ENCODE peak calls at places on chromosomes 13 and 19, in four cellular contexts. One of them, this sample, is unnamed.

GRCh38 chr19:50381881-50382729 is 2.0 kb upstream of the POLD1 start:
- DNase-seq in HTR-8/SVneo: no peak
- DNase-seq in amniotic stem cell: no peak
- DNase-seq in stimulated activated CD8-positive, alpha-beta memory T cell treated with anti-CD3 and anti-CD28 coated beads, Interleukin-7, amount 100 ng/mL, for 1 hour: no peak
- DNase-seq in this sample: no peak

GRCh38 chr13:59281453-59281852 is 882.3 kb downstream of the DIAPH3 start:
- DNase-seq in HTR-8/SVneo: no peak
- DNase-seq in amniotic stem cell: no peak
- DNase-seq in stimulated activated CD8-positive, alpha-beta memory T cell treated with anti-CD3 and anti-CD28 coated beads, Interleukin-7, amount 100 ng/mL, for 1 hour: no peak
- DNase-seq in this sample: no peak

GRCh38 chr19:48836089-48837017 is at the start of gene HSD17B14:
- DNase-seq in HTR-8/SVneo: no peak
- DNase-seq in amniotic stem cell: no peak
- DNase-seq in stimulated activated CD8-positive, alpha-beta memory T cell treated with anti-CD3 and anti-CD28 coated beads, Interleukin-7, amount 100 ng/mL, for 1 hour: no peak
- DNase-seq in this sample: no peak

GRCh38 chr19:48899781-48900476 is at the start of gene NUCB1:
- DNase-seq in HTR-8/SVneo: peak
- DNase-seq in amniotic stem cell: peak
- DNase-seq in stimulated activated CD8-positive, alpha-beta memory T cell treated with anti-CD3 and anti-CD28 coated beads, Interleukin-7, amount 100 ng/mL, for 1 hour: peak
- DNase-seq in this sample: peak

GRCh38 chr19:41386442-41386841 is 10.1 kb downstream of the TMEM91 start:
- DNase-seq in HTR-8/SVneo: no peak
- DNase-seq in amniotic stem cell: no peak
- DNase-seq in stimulated activated CD8-positive, alpha-beta memory T cell treated with anti-CD3 and anti-CD28 coated beads, Interleukin-7, amount 100 ng/mL, for 1 hour: no peak
- DNase-seq in this sample: no peak

GRCh38 chr19:11781295-11782057 is 14.7 kb downstream of the ZNF441 start:
- DNase-seq in HTR-8/SVneo: no peak
- DNase-seq in amniotic stem cell: no peak
- DNase-seq in stimulated activated CD8-positive, alpha-beta memory T cell treated with anti-CD3 and anti-CD28 coated beads, Interleukin-7, amount 100 ng/mL, for 1 hour: no peak
- DNase-seq in this sample: no peak

GRCh38 chr13:81872581-81872980 is 1531.7 kb upstream of the SPRY2 start:
- DNase-seq in HTR-8/SVneo: peak
- DNase-seq in amniotic stem cell: no peak
- DNase-seq in stimulated activated CD8-positive, alpha-beta memory T cell treated with anti-CD3 and anti-CD28 coated beads, Interleukin-7, amount 100 ng/mL, for 1 hour: no peak
- DNase-seq in this sample: no peak

GRCh38 chr13:110592670-110593069 is 22.7 kb upstream of the NAXD start:
- DNase-seq in HTR-8/SVneo: no peak
- DNase-seq in amniotic stem cell: no peak
- DNase-seq in stimulated activated CD8-positive, alpha-beta memory T cell treated with anti-CD3 and anti-CD28 coated beads, Interleukin-7, amount 100 ng/mL, for 1 hour: no peak
- DNase-seq in this sample: no peak

GRCh38 chr13:44365899-44366298 is 7.7 kb upstream of the SERP2 start:
- DNase-seq in HTR-8/SVneo: no peak
- DNase-seq in amniotic stem cell: no peak
- DNase-seq in stimulated activated CD8-positive, alpha-beta memory T cell treated with anti-CD3 and anti-CD28 coated beads, Interleukin-7, amount 100 ng/mL, for 1 hour: no peak
- DNase-seq in this sample: no peak

GRCh38 chr19:28497137-28497536 is 715.8 kb downstream of the UQCRFS1 start:
- DNase-seq in HTR-8/SVneo: no peak
- DNase-seq in amniotic stem cell: no peak
- DNase-seq in stimulated activated CD8-positive, alpha-beta memory T cell treated with anti-CD3 and anti-CD28 coated beads, Interleukin-7, amount 100 ng/mL, for 1 hour: no peak
- DNase-seq in this sample: no peak

GRCh38 chr13:59690857-59691500 is 472.7 kb downstream of the DIAPH3 start:
- DNase-seq in HTR-8/SVneo: no peak
- DNase-seq in amniotic stem cell: no peak
- DNase-seq in stimulated activated CD8-positive, alpha-beta memory T cell treated with anti-CD3 and anti-CD28 coated beads, Interleukin-7, amount 100 ng/mL, for 1 hour: no peak
- DNase-seq in this sample: no peak

GRCh38 chr13:27489456-27489855 is 39.1 kb upstream of the MTIF3 start:
- DNase-seq in HTR-8/SVneo: no peak
- DNase-seq in amniotic stem cell: no peak
- DNase-seq in stimulated activated CD8-positive, alpha-beta memory T cell treated with anti-CD3 and anti-CD28 coated beads, Interleukin-7, amount 100 ng/mL, for 1 hour: no peak
- DNase-seq in this sample: no peak

GRCh38 chr13:50409186-50409585 is 393.9 kb downstream of the KCNRG start:
- DNase-seq in HTR-8/SVneo: no peak
- DNase-seq in amniotic stem cell: no peak
- DNase-seq in stimulated activated CD8-positive, alpha-beta memory T cell treated with anti-CD3 and anti-CD28 coated beads, Interleukin-7, amount 100 ng/mL, for 1 hour: no peak
- DNase-seq in this sample: no peak

GRCh38 chr13:113145496-113145895 is 13.0 kb upstream of the PROZ start:
- DNase-seq in HTR-8/SVneo: no peak
- DNase-seq in amniotic stem cell: no peak
- DNase-seq in stimulated activated CD8-positive, alpha-beta memory T cell treated with anti-CD3 and anti-CD28 coated beads, Interleukin-7, amount 100 ng/mL, for 1 hour: no peak
- DNase-seq in this sample: no peak

GRCh38 chr13:70178346-70178745 is 70.1 kb upstream of the KLHL1 start:
- DNase-seq in HTR-8/SVneo: no peak
- DNase-seq in amniotic stem cell: no peak
- DNase-seq in stimulated activated CD8-positive, alpha-beta memory T cell treated with anti-CD3 and anti-CD28 coated beads, Interleukin-7, amount 100 ng/mL, for 1 hour: no peak
- DNase-seq in this sample: no peak

GRCh38 chr13:86725105-86725504 is 925.9 kb upstream of the SLITRK6 start:
- DNase-seq in HTR-8/SVneo: no peak
- DNase-seq in amniotic stem cell: no peak
- DNase-seq in stimulated activated CD8-positive, alpha-beta memory T cell treated with anti-CD3 and anti-CD28 coated beads, Interleukin-7, amount 100 ng/mL, for 1 hour: no peak
- DNase-seq in this sample: no peak

GRCh38 chr19:14901675-14902260 is 15.8 kb upstream of the OR7A17 start:
- DNase-seq in HTR-8/SVneo: no peak
- DNase-seq in amniotic stem cell: no peak
- DNase-seq in stimulated activated CD8-positive, alpha-beta memory T cell treated with anti-CD3 and anti-CD28 coated beads, Interleukin-7, amount 100 ng/mL, for 1 hour: no peak
- DNase-seq in this sample: no peak

GRCh38 chr13:51781246-51782022 is 22.5 kb downstream of the DHRS12 start:
- DNase-seq in HTR-8/SVneo: peak
- DNase-seq in amniotic stem cell: no peak
- DNase-seq in stimulated activated CD8-positive, alpha-beta memory T cell treated with anti-CD3 and anti-CD28 coated beads, Interleukin-7, amount 100 ng/mL, for 1 hour: no peak
- DNase-seq in this sample: no peak

GRCh38 chr13:76019421-76020044 is 383.4 kb downstream of the LMO7 start:
- DNase-seq in HTR-8/SVneo: no peak
- DNase-seq in amniotic stem cell: no peak
- DNase-seq in stimulated activated CD8-positive, alpha-beta memory T cell treated with anti-CD3 and anti-CD28 coated beads, Interleukin-7, amount 100 ng/mL, for 1 hour: no peak
- DNase-seq in this sample: no peak

GRCh38 chr19:55117063-55117635 is 288 bp downstream of the PPP1R12C start:
- DNase-seq in HTR-8/SVneo: no peak
- DNase-seq in amniotic stem cell: no peak
- DNase-seq in stimulated activated CD8-positive, alpha-beta memory T cell treated with anti-CD3 and anti-CD28 coated beads, Interleukin-7, amount 100 ng/mL, for 1 hour: no peak
- DNase-seq in this sample: no peak

This sample was measured in retinal pigment epithelial cell.